ENCODE peak calls at places on chromosome 11, in seven cellular contexts. X is tibial nerve, O is heart right ventricle, I is A549, A is WERI-Rb-1, P is fibroblast of lung, N is heart left ventricle. W is an unnamed sample.

GRCh38 chr11:10459029-10459970 is 4.2 kb downstream of the AMPD3 start:
- DNase-seq in X (no peak), O (no peak), I (no peak), A (peak; percentile 59), P (no peak), N (peak; percentile 37), W (no peak)

GRCh38 chr11:72229925-72230763 is 5.6 kb downstream of the INPPL1 start:
- DNase-seq in X (no peak), O (no peak), I (no peak), A (no peak), P (no peak), N (no peak), W (no peak)

GRCh38 chr11:60974726-60975125 is 3.2 kb downstream of the CD6 start:
- DNase-seq in X (no peak), O (no peak), I (no peak), A (no peak), P (no peak), N (no peak), W (peak; percentile 58)

GRCh38 chr11:110298298-110298765 is 1.9 kb upstream of the RDX start:
- DNase-seq in X (no peak), O (no peak), I (no peak), A (no peak), P (peak; percentile 37), N (no peak), W (no peak)

GRCh38 chr11:65606876-65607613 is 7.0 kb downstream of the MAP3K11 start:
- DNase-seq in X (peak; percentile 92), O (peak; percentile 96), I (peak; percentile 46), A (peak; percentile 94), P (peak; percentile 97), N (peak; percentile 96), W (peak; percentile 96)

GRCh38 chr11:129023968-129024676 is 81.5 kb upstream of the TP53AIP1 start:
- DNase-seq in X (no peak), O (no peak), I (no peak), A (peak; percentile 60), P (peak; percentile 25), N (no peak), W (no peak)

GRCh38 chr11:116605543-116605942 is 167.2 kb downstream of the BUD13 start:
- DNase-seq in X (no peak), O (no peak), I (no peak), A (peak; percentile 72), P (peak; percentile 22), N (no peak), W (no peak)

GRCh38 chr11:70948855-70949551 is 303.4 kb downstream of the SHANK2 start:
- DNase-seq in X (no peak), O (no peak), I (no peak), A (no peak), P (no peak), N (no peak), W (no peak)

GRCh38 chr11:112005422-112006094 is 19.6 kb upstream of the DLAT start:
- DNase-seq in X (no peak), O (no peak), I (no peak), A (no peak), P (no peak), N (no peak), W (no peak)

GRCh38 chr11:102478660-102479245 is 26.2 kb upstream of the TMEM123 start:
- DNase-seq in X (no peak), O (no peak), I (no peak), A (no peak), P (no peak), N (no peak), W (no peak)

GRCh38 chr11:46435679-46436078 is 44.1 kb upstream of the CHRM4 start:
- DNase-seq in X (no peak), O (no peak), I (no peak), A (no peak), P (no peak), N (no peak), W (no peak)

GRCh38 chr11:108253176-108253575 is 30.3 kb downstream of the ATM start:
- DNase-seq in X (no peak), O (no peak), I (no peak), A (no peak), P (peak; percentile 42), N (no peak), W (no peak)

GRCh38 chr11:69293819-69294505 is at the start of gene MYEOV:
- DNase-seq in X (no peak), O (no peak), I (peak; percentile 93), A (peak; percentile 34), P (peak; percentile 33), N (no peak), W (no peak)

GRCh38 chr11:36153581-36153980 is 135.6 kb downstream of the COMMD9 start:
- DNase-seq in X (no peak), O (no peak), I (no peak), A (no peak), P (no peak), N (no peak), W (no peak)

GRCh38 chr11:37817727-37818270 is 1219.8 kb upstream of the RAG2 start:
- DNase-seq in X (no peak), O (no peak), I (no peak), A (no peak), P (no peak), N (no peak), W (no peak)

GRCh38 chr11:22244986-22245592 is 52.2 kb downstream of the ANO5 start:
- DNase-seq in X (no peak), O (peak; percentile 11), I (peak; percentile 6), A (peak; percentile 27), P (peak; percentile 29), N (peak; percentile 26), W (peak; percentile 34)

GRCh38 chr11:21561589-21561988 is 631.3 kb upstream of the ANO5 start:
- DNase-seq in X (no peak), O (no peak), I (peak; percentile 22), A (no peak), P (peak; percentile 38), N (no peak), W (no peak)

GRCh38 chr11:8167796-8168195 is 1.0 kb downstream of the RIC3 start:
- DNase-seq in X (no peak), O (no peak), I (no peak), A (no peak), P (peak; percentile 10), N (no peak), W (no peak)
- H3K4me3 ChIP-seq in X (peak overlapping the region; percentile 56), O (no peak overlapping the region), I (no peak overlapping the region), A (peak overlapping the region; percentile 81), P (no peak overlapping the region), N (peak overlapping the region; percentile 68), W (peak overlapping the region; percentile 92)

GRCh38 chr11:63802637-63803414 is 10.4 kb upstream of the SPINDOC start:
- DNase-seq in X (no peak), O (no peak), I (peak; percentile 51), A (no peak), P (peak; percentile 30), N (no peak), W (no peak)
- H3K27ac ChIP-seq in X (no peak overlapping the region), O (no peak overlapping the region), I (peak overlapping the region; percentile 21), A (no peak overlapping the region), P (no peak overlapping the region), N (no peak overlapping the region), W (no peak overlapping the region)

GRCh38 chr11:723120-723883 is 17.3 kb downstream of the EPS8L2 start:
- DNase-seq in X (peak; percentile 61), O (no peak), I (no peak), A (peak; percentile 38), P (peak; percentile 44), N (peak; percentile 27), W (no peak)
- TF ChIP-seq CTCF in X (peak; percentile 59), O (peak; percentile 57), I (peak; percentile 89), A (peak; percentile 25), P (peak; percentile 62), N (peak; percentile 68), W (peak; percentile 74)

DNA sequence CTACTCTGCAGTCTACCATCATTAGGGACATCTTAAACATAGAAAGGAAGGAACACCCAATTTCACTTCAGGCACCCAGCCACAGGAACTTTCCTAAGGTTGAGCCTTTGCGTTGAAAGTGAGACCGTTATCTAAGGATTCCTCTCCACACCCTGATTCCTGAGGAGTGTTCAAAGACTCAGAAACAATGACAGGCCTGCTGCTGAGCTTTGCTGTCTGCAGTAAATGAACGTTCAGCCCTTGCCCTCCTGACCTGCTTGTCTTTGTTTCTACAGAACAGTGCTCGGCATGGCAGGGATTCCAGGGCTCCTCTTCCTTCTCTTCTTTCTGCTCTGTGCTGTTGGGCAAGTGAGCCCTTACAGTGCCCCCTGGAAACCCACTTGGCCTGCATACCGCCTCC is 7.0 kb downstream of the PRSS23 start:
- DNase-seq in X (no peak), O (no peak), I (no peak), A (no peak), P (no peak), N (no peak), W (no peak)
- H3K4me3 ChIP-seq in X (no peak overlapping the region), O (no peak overlapping the region), I (no peak overlapping the region), A (no peak overlapping the region), P (no peak overlapping the region), N (no peak overlapping the region), W (no peak overlapping the region)

GRCh38 chr11:118068206-118068944 is 8.5 kb upstream of the TMPRSS4 start:
- DNase-seq in X (no peak), O (no peak), I (no peak), A (peak; percentile 42), P (no peak), N (no peak), W (no peak)
- H3K27ac ChIP-seq in X (no peak overlapping the region), O (no peak overlapping the region), I (no peak overlapping the region), A (no peak overlapping the region), P (no peak overlapping the region), N (no peak overlapping the region), W (no peak overlapping the region)

GRCh38 chr11:15276616-15277015 is 161.9 kb downstream of the INSC start:
- DNase-seq in X (no peak), O (no peak), I (no peak), A (peak; percentile 25), P (no peak), N (no peak), W (no peak)
- TF ChIP-seq CTCF in X (no peak), O (peak; percentile 34), I (no peak), A (peak; percentile 46), P (no peak), N (peak; percentile 46), W (peak; percentile 45)

GRCh38 chr11:12798609-12799011 is 124.4 kb downstream of the TEAD1 start:
- DNase-seq in X (no peak), O (no peak), I (no peak), A (no peak), P (peak; percentile 44), N (no peak), W (no peak)

GRCh38 chr11:12797996-12798395 is 123.8 kb downstream of the TEAD1 start:
- DNase-seq in X (no peak), O (no peak), I (no peak), A (no peak), P (no peak), N (no peak), W (no peak)

GRCh38 chr11:12800032-12800671 is 125.9 kb downstream of the TEAD1 start:
- DNase-seq in X (no peak), O (no peak), I (peak; percentile 80), A (peak; percentile 82), P (peak; percentile 88), N (no peak), W (no peak)

GRCh38 chr11:12801976-12802375 is 127.8 kb downstream of the TEAD1 start:
- DNase-seq in X (no peak), O (no peak), I (no peak), A (no peak), P (no peak), N (no peak), W (no peak)

GRCh38 chr11:12799373-12799835 is 125.2 kb downstream of the TEAD1 start:
- DNase-seq in X (no peak), O (no peak), I (no peak), A (no peak), P (peak; percentile 47), N (no peak), W (no peak)
- H3K4me3 ChIP-seq in X (no peak overlapping the region), O (no peak overlapping the region), I (peak overlapping the region; percentile 13), A (peak overlapping the region; percentile 36), P (no peak overlapping the region), N (no peak overlapping the region), W (no peak overlapping the region)